ENCODE peak calls at places on chromosomes 4 and X, in four cellular contexts. R is PC-9, M is bronchial epithelial cell, I is IMR-90. S is an unnamed sample. For H3K36me3, the result is how much of the 10 kb centered on the place peaks cover.

GRCh38 chr4:120694973-120695372 is 227.6 kb downstream of the PRDM5 start:
- DNase-seq in M (peak), R (no peak), I (peak), S (no peak)

GRCh38 chr4:70705856-70706461 is 15.8 kb upstream of the RUFY3 start:
- DNase-seq in R (no peak), I (peak), M (peak), S (peak)

GRCh38 chrX:72296991-72297390 is 8.7 kb downstream of the CITED1 start:
- DNase-seq in R (no peak), I (no peak), M (no peak), S (no peak)

GRCh38 chrX:57286507-57287251 is at the start of gene FAAH2:
- DNase-seq in I (no peak), R (peak), M (peak), S (no peak)

GRCh38 chrX:153761863-153762262 is 2.2 kb upstream of the PLXNB3 start:
- DNase-seq in I (no peak), R (no peak), M (no peak), S (no peak)

GRCh38 chr4:54032558-54033135 is 31.8 kb downstream of the CHIC2 start:
- DNase-seq in M (no peak), I (no peak), R (no peak), S (no peak)

GRCh38 chr4:37977471-37978452 is 17.6 kb downstream of the PTTG2 start:
- DNase-seq in R (no peak), M (peak), I (peak), S (no peak)

GRCh38 chr4:186840771-186841301 is 117.2 kb upstream of the FAT1 start:
- DNase-seq in M (no peak), I (no peak), R (no peak), S (no peak)

GRCh38 chrX:44935172-44935571 is 62.2 kb downstream of the KDM6A start:
- DNase-seq in M (no peak), I (no peak), R (no peak), S (no peak)
- H3K36me3 ChIP-seq in M (under half), I (under half), R (under half), S (under half)

DNA sequence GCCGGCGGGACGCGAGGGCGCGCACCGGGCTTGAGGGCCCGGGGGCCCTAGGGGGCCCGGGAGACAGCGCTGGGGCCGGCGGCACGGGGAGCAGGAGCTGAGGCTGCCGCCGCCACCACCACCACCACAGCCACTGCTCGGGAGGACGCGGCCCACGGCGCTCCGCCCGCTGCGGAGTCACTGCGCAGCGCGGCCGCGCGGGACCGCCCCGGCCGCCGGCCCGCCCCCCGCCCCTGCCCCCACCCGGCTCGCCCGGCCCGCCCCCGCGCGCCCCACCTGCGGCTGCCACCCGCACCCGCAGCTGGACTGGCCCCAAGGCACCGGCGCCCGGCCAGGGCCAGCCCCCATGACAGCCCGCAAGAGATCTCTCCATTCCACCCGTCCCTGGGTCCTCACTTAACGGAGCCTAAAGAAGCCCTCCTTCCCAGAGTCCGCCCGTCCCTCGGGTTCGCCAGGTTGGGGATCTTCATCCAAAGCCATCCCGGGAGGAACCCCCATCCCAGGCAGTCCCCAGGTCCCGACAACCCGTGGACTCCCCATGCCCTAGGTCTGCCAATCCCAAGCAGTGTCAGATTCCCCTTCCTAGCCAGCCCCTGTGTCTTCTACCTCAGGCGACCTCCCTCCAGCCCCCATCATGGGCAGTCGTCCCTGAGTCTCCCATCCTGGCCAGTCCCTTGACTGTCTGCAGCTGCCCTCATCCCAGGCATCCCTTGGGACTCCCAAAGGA is 40.0 kb upstream of the IQSEC2 start:
- DNase-seq in R (no peak), I (no peak), M (no peak), S (no peak)
- TF ChIP-seq CTCF in R (no peak), I (no peak), M (no peak), S (no peak)

DNA sequence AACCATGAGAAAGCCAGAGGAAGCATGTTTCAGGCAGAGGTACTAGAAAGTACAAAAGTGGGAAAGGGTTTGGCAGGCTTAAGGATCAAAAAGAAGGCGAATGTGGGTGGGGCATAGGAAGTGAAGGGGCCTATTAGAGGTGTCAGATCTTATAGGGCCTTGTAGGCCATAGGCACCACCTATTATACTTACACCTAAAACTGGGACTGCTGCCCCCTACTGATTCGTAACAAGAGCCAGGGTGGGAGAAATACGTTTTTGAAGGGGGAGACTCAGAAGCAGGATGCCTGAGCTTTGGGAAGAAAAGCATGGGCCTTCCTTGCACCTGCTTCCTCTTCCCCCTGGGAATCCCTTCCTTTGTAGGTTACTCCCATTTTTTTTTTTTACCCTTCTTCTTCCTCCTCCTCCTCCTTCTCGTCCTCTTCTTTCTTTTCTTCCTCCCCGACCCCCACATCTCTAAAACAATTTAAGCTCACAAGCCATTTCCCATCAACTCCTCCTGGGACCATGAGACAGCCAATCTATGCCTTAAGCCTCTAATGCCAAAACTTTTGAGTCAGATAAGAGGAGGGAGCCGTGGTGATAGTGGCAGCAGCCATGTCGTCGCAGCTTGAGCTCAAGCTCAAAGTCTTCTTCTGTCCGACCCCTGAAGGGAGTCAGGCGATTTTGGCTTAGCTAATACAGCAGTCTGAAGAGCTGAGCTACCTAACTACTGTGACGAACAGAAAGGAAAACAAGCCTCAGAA is 40.8 kb upstream of the GPC3 start:
- DNase-seq in I (no peak), R (no peak), M (no peak), S (no peak)
- H3K4me3 ChIP-seq in I (no peak), R (no peak), M (no peak), S (no peak)

DNA sequence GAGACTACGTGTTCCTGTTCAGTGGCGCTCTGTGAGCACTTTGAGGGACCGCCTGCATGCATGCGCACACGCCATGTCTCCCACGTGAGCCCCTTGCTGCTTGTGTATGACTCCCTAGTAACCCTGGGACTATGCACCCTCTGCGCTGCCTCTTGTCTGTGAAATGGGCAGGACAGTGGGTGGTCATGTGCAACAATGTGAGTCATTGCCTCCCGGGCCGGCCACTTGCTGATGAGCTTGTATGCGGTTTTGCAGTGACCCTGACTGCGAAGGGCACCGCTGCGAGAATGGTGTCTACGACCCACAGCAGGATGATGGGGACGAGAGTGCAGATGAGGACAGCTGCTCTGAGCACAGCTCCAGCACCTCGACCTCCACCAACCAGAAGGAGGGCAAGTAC is 61.4 kb downstream of the TNIP2 start:
- DNase-seq in I (peak), M (no peak), R (no peak), S (no peak)
- H3K36me3 ChIP-seq in I (half or more), M (under half), R (under half), S (under half)

GRCh38 chrX:34063616-34064015 is 68.5 kb downstream of the FAM47A start:
- DNase-seq in I (no peak), R (peak), M (peak), S (no peak)
- TF ChIP-seq CTCF in I (no peak), R (no peak), M (no peak), S (no peak)

GRCh38 chrX:46713672-46714487 is 45.0 kb downstream of the SLC9A7 start:
- DNase-seq in I (peak), R (no peak), M (no peak), S (peak)
- H3K4me3 ChIP-seq in I (no peak), R (no peak), M (no peak), S (no peak)

GRCh38 chr4:519203-519651 is 20.2 kb downstream of the PIGG start:
- DNase-seq in M (peak), R (no peak), I (no peak), S (no peak)

GRCh38 chr4:517061-517805 is 18.2 kb downstream of the PIGG start:
- DNase-seq in M (no peak), I (no peak), R (no peak), S (no peak)

GRCh38 chr4:519885-520595 is 21.0 kb downstream of the PIGG start:
- DNase-seq in R (no peak), I (no peak), M (peak), S (no peak)

GRCh38 chr4:517806-518070 is 18.7 kb downstream of the PIGG start:
- DNase-seq in M (no peak), R (no peak), I (no peak), S (no peak)

DNA sequence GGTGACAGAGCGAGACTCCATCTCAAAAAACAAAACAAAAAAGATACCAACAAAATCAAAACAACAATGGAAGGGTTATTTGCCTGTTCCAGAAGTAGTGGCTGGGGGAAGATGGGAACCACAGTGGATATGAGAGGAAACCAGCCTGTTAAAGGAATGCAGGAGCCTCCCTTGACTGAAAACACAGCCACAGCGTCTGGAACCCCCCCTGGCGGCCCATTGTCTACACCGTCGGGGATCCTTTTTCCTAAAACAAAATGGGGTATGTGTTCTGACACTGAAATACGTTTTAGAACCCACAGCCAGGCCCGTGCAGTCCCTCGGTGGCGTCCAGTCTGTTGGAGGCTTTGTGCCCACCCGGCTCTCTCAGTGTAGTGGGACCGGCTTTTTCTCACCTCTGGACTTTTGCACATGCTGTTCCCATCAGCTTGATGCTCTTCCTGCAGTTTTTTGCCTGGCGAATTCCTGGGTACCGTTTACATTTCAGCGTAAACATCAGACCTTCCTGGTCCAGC is 19.6 kb downstream of the PIGG start:
- DNase-seq in I (no peak), M (no peak), R (no peak), S (no peak)
- H3K36me3 ChIP-seq in I (half or more), M (under half), R (under half), S (under half)

GRCh38 chr4:138831943-138832342 is 183.6 kb upstream of the NOCT start:
- DNase-seq in R (no peak), I (no peak), M (no peak), S (no peak)
- TF ChIP-seq CTCF in R (no peak), I (no peak), M (no peak), S (no peak)

GRCh38 chrX:50067435-50068292 is 133.1 kb downstream of the AKAP4 start:
- DNase-seq in R (no peak), M (peak), I (peak), S (no peak)
- H3K4me3 ChIP-seq in R (no peak), M (no peak), I (no peak), S (no peak)

GRCh38 chr4:158035662-158036195 is 137.1 kb downstream of the GASK1B start:
- DNase-seq in M (no peak), I (no peak), R (no peak), S (no peak)
- H3K36me3 ChIP-seq in M (under half), I (under half), R (under half), S (under half)

S was measured in BJ.